ENCODE peak calls at places on chromosomes 1 and 21, in five cellular contexts. L is HFF-Myc; C is PC-9; G is CD8-positive, alpha-beta T cell; E is OCI-LY7. P is an unnamed sample.

GRCh38 chr1:240644732-240645131 is 32.8 kb upstream of the GREM2 start:
- DNase-seq in L (no peak), C (no peak), G (no peak), E (no peak), P (no peak)

GRCh38 chr1:58596631-58597052 is 19.6 kb upstream of the TACSTD2 start:
- DNase-seq in L (no peak), C (peak; percentile 45), G (no peak), E (no peak), P (no peak)

GRCh38 chr21:29290245-29290644 is 8.5 kb upstream of the BACH1 start:
- DNase-seq in L (no peak), C (no peak), G (no peak), E (no peak), P (no peak)

GRCh38 chr1:183881387-183882084 is 76.6 kb downstream of the RGL1 start:
- DNase-seq in L (no peak), C (peak; percentile 94), G (no peak), E (no peak), P (peak; percentile 88)

GRCh38 chr1:21939650-21940374 is 2.7 kb upstream of the HSPG2 start:
- DNase-seq in L (peak; percentile 70), C (peak; percentile 74), G (no peak), E (no peak), P (peak; percentile 93)

GRCh38 chr1:8525291-8526275 is 207.7 kb downstream of the SLC45A1 start:
- DNase-seq in L (peak; percentile 83), C (peak; percentile 63), G (peak; percentile 58), E (peak; percentile 92), P (peak; percentile 99)

GRCh38 chr1:241939798-241940197 is 17.8 kb upstream of the BECN2 start:
- DNase-seq in L (no peak), C (no peak), G (no peak), E (no peak), P (no peak)

GRCh38 chr21:34946385-34947121 is 102.5 kb downstream of the RUNX1 start:
- DNase-seq in L (no peak), C (no peak), G (no peak), E (peak; percentile 42), P (no peak)

GRCh38 chr21:18772404-18772803 is 368.8 kb upstream of the TMPRSS15 start:
- DNase-seq in L (no peak), C (no peak), G (no peak), E (no peak), P (peak; percentile 1)

GRCh38 chr1:167650266-167651160 is 20.5 kb downstream of the RCSD1 start:
- DNase-seq in L (no peak), C (no peak), G (no peak), E (peak; percentile 84), P (no peak)

GRCh38 chr1:230280054-230280795 is 145.9 kb downstream of the PGBD5 start:
- DNase-seq in L (no peak), C (no peak), G (no peak), E (no peak), P (no peak)

GRCh38 chr1:64163972-64164371 is 39.5 kb upstream of the UBE2U start:
- DNase-seq in L (no peak), C (no peak), G (no peak), E (no peak), P (peak; percentile 76)

GRCh38 chr1:28417441-28418277 is 48.1 kb downstream of the PHACTR4 start:
- DNase-seq in L (no peak), C (peak; percentile 58), G (no peak), E (no peak), P (peak; percentile 76)

GRCh38 chr1:65048325-65048724 is 82.0 kb upstream of the JAK1 start:
- DNase-seq in L (no peak), C (no peak), G (no peak), E (no peak), P (no peak)

GRCh38 chr1:56073614-56074356 is 505.6 kb downstream of the PLPP3 start:
- DNase-seq in L (peak; percentile 93), C (no peak), G (no peak), E (no peak), P (peak; percentile 57)

GRCh38 chr1:45864124-45864721 is 60.8 kb downstream of the MAST2 start:
- DNase-seq in L (no peak), C (no peak), G (no peak), E (no peak), P (peak; percentile 50)

GRCh38 chr21:44539031-44539430 is 964 bp downstream of the KRTAP10-1 start:
- DNase-seq in L (no peak), C (no peak), G (peak; percentile 8), E (no peak), P (no peak)

GRCh38 chr1:208682664-208683013 is 438.5 kb upstream of the PLXNA2 start:
- DNase-seq in L (no peak), C (no peak), G (no peak), E (no peak), P (no peak)

GRCh38 chr1:27042670-27043069 is 30.0 kb upstream of the TENT5B start:
- DNase-seq in L (no peak), C (no peak), G (no peak), E (no peak), P (no peak)

GRCh38 chr1:980137-980571 is 1.7 kb downstream of the PERM1 start:
- DNase-seq in L (no peak), C (no peak), G (no peak), E (no peak), P (no peak)

GRCh38 chr21:34986561-34987533 is 62.3 kb downstream of the RUNX1 start:
- DNase-seq in L (no peak), C (no peak), G (peak; percentile 66), E (no peak), P (peak; percentile 92)

GRCh38 chr1:69814926-69815325 is 247.2 kb downstream of the LRRC7 start:
- DNase-seq in L (no peak), C (no peak), G (no peak), E (no peak), P (peak; percentile 93)

GRCh38 chr1:103129255-103129654 is 20.9 kb upstream of the COL11A1 start:
- DNase-seq in L (no peak), C (no peak), G (no peak), E (no peak), P (peak; percentile 79)

GRCh38 chr1:183633676-183634343 is 1.8 kb downstream of the ARPC5 start:
- DNase-seq in L (peak; percentile 89), C (no peak), G (no peak), E (peak; percentile 75), P (peak; percentile 96)

GRCh38 chr21:44618504-44618903 is 6.6 kb downstream of the KRTAP10-8 start:
- DNase-seq in L (no peak), C (no peak), G (no peak), E (peak; percentile 5), P (peak; percentile 28)

GRCh38 chr1:208888376-208888775 is 644.2 kb upstream of the PLXNA2 start:
- DNase-seq in L (no peak), C (no peak), G (no peak), E (no peak), P (no peak)

GRCh38 chr1:116710326-116711060 is 43.0 kb upstream of the IGSF3 start:
- DNase-seq in L (no peak), C (no peak), G (no peak), E (no peak), P (peak; percentile 8)

GRCh38 chr21:35254006-35254751 is 205.1 kb upstream of the RUNX1 start:
- DNase-seq in L (no peak), C (no peak), G (no peak), E (no peak), P (peak; percentile 90)

DNA sequence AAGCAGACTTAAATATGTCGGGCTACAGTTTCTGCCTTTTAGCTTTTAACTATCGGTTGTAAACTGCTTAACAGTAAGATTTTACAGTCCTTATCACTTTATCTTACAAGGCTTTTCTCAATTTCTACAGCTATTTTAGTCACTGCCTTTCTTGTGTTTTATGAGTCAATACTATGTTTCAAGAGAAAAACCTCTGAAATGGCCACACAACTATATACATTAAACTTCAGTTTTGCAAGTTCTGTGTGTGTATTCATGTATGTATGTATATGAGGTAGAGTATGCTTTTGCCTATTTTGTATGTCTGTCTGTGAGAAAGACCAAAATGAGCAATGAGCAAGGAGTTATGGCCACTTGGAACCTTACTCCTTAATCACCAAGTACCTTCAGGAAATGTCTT is 169.8 kb downstream of the SYT2 start:
- DNase-seq in L (no peak), C (no peak), G (no peak), E (no peak), P (no peak)
- H3K4me3 ChIP-seq in L (no peak overlapping the region), C (no peak overlapping the region), G (no peak overlapping the region), E (no peak overlapping the region), P (no peak overlapping the region)

DNA sequence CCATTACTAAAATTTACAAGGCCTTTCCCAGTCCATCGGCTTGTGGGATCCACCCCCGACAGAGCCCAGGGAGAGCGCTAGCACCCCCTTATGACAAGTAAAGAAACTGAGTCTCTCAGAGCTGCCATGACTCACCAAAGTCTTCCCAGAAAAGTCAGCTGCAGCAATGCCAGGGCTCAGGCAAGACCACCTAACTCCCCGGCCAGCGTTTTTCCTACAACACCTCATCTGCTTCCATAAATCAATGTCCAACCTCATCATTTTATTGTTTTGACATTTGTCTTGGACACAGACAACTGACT is 15.0 kb downstream of the DHCR24 start:
- DNase-seq in L (no peak), C (no peak), G (no peak), E (no peak), P (no peak)
- TF ChIP-seq CTCF in L (no peak), C (peak; percentile 11), G (no peak), E (no peak), P (peak; percentile 34)

DNA sequence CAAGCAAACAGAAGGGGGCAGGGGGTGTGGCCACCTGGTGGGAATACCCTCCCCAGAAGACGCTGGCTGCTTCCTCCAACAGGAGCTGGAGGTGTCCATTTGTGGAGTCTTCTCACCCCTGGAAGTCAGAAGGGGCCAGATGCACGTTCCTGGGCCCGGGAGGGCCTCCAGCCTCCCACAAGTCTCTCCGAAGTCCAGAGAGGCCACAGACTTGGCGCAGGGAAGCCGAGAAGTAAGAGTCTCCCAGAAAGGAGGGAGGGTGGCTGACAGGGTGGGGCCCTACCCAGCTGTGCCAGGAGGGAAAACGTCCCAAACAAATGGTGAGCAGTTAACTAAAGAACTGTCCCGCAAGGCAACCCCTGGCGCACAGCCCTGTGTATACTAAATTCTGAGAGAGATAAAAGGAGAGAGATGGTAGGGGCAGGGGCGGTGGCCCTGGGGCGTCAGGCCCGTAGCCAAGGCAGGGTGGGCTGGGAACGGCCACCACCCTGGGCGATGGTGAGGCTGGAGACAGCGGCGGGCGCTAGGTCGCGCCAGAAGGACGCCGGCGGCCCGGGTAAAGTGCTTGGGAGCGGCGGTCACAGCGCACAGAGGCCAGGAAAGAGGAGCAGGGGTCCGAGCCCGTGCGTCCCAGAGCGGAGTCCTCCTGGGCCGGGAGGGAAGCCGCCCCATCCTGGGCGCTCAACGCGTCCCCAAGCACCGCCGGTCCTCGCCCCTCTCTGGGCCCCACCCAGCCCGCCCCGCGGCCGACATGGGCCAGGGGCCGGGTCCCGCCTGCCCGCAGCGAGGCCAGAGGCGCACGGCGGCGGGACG is 1.2 kb downstream of the CHD5 start:
- DNase-seq in L (no peak), C (no peak), G (no peak), E (no peak), P (no peak)
- H3K4me3 ChIP-seq in L (no peak overlapping the region), C (no peak overlapping the region), G (no peak overlapping the region), E (no peak overlapping the region), P (no peak overlapping the region)

GRCh38 chr1:24664507-24665033 is 21.5 kb downstream of the SRRM1 start:
- DNase-seq in L (no peak), C (no peak), G (no peak), E (no peak), P (no peak)

DNA sequence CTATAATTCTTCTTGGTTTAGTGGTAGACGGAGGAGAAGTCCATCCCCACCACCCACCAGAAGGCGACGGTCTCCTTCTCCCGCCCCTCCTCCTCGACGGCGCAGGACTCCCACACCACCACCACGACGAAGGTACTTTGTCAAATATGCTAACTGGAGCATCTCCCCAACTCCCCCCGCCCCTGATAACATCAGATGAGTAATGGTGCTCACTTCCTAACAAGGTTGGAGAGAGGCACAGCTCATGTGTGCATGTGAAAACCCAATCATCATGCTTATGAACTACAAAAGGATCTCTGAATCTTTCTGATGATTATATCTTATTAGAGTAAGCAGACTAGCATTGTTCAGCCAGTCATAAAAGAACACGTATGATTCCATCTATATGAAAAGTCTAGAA is 23.7 kb downstream of the SRRM1 start:
- DNase-seq in L (no peak), C (no peak), G (no peak), E (no peak), P (no peak)
- TF ChIP-seq CTCF in L (no peak), C (no peak), G (no peak), E (no peak), P (no peak)

P was measured in choroid plexus epithelial cell.